ENCODE peak calls at places on chromosomes 12 and 14, in seven cellular contexts. One of them, this sample, is unnamed.

GRCh38 chr12:47396902-47397663 is 308.7 kb downstream of the RPAP3 start:
- DNase-seq in endodermal cell: no peak
- DNase-seq in stomach: no peak
- DNase-seq in HCT116: no peak
- DNase-seq in breast epithelium: no peak
- DNase-seq in fibroblast of lung: no peak
- DNase-seq in dorsolateral prefrontal cortex: no peak
- DNase-seq in this sample: no peak

GRCh38 chr12:57089259-57090245 is 638 bp downstream of the NAB2 start:
- DNase-seq in HCT116: no peak
- DNase-seq in endodermal cell: peak; percentile 80
- DNase-seq in fibroblast of lung: peak; percentile 57
- DNase-seq in stomach: peak; percentile 58
- DNase-seq in breast epithelium: no peak
- DNase-seq in dorsolateral prefrontal cortex: no peak
- DNase-seq in this sample: no peak

GRCh38 chr12:57429473-57430116 is 1.2 kb downstream of the R3HDM2 start:
- DNase-seq in stomach: no peak
- DNase-seq in fibroblast of lung: no peak
- DNase-seq in breast epithelium: no peak
- DNase-seq in endodermal cell: peak; percentile 47
- DNase-seq in HCT116: no peak
- DNase-seq in dorsolateral prefrontal cortex: no peak
- DNase-seq in this sample: no peak

GRCh38 chr12:79883216-79883615 is 51.7 kb downstream of the PPP1R12A start:
- DNase-seq in breast epithelium: no peak
- DNase-seq in endodermal cell: no peak
- DNase-seq in fibroblast of lung: peak; percentile 78
- DNase-seq in stomach: no peak
- DNase-seq in HCT116: no peak
- DNase-seq in dorsolateral prefrontal cortex: no peak
- DNase-seq in this sample: no peak

GRCh38 chr12:104643093-104643646 is 186.4 kb downstream of the CHST11 start:
- DNase-seq in stomach: no peak
- DNase-seq in endodermal cell: no peak
- DNase-seq in breast epithelium: no peak
- DNase-seq in dorsolateral prefrontal cortex: no peak
- DNase-seq in HCT116: no peak
- DNase-seq in fibroblast of lung: no peak
- DNase-seq in this sample: no peak

GRCh38 chr14:71395151-71395604 is 487.9 kb downstream of the PCNX1 start:
- DNase-seq in endodermal cell: no peak
- DNase-seq in stomach: no peak
- DNase-seq in fibroblast of lung: peak; percentile 27
- DNase-seq in dorsolateral prefrontal cortex: no peak
- DNase-seq in HCT116: no peak
- DNase-seq in breast epithelium: no peak
- DNase-seq in this sample: no peak

GRCh38 chr12:86261606-86262005 is 5.4 kb upstream of the MGAT4C start:
- DNase-seq in endodermal cell: no peak
- DNase-seq in HCT116: no peak
- DNase-seq in breast epithelium: no peak
- DNase-seq in dorsolateral prefrontal cortex: no peak
- DNase-seq in fibroblast of lung: peak; percentile 21
- DNase-seq in stomach: no peak
- DNase-seq in this sample: no peak

GRCh38 chr14:36626150-36626549 is 35.5 kb upstream of the PAX9 start:
- DNase-seq in fibroblast of lung: no peak
- DNase-seq in dorsolateral prefrontal cortex: no peak
- DNase-seq in endodermal cell: no peak
- DNase-seq in breast epithelium: no peak
- DNase-seq in stomach: no peak
- DNase-seq in HCT116: no peak
- DNase-seq in this sample: no peak

GRCh38 chr14:79281244-79282199 is 929.8 kb downstream of the DIO2 start:
- DNase-seq in HCT116: no peak
- DNase-seq in endodermal cell: peak; percentile 56
- DNase-seq in breast epithelium: no peak
- DNase-seq in stomach: no peak
- DNase-seq in fibroblast of lung: peak; percentile 9
- DNase-seq in dorsolateral prefrontal cortex: no peak
- DNase-seq in this sample: no peak

GRCh38 chr12:32515137-32515860 is 115.9 kb downstream of the FGD4 start:
- DNase-seq in stomach: no peak
- DNase-seq in breast epithelium: no peak
- DNase-seq in fibroblast of lung: no peak
- DNase-seq in endodermal cell: peak; percentile 55
- DNase-seq in dorsolateral prefrontal cortex: no peak
- DNase-seq in HCT116: no peak
- DNase-seq in this sample: no peak

GRCh38 chr12:46763230-46763629 is 62.6 kb downstream of the SLC38A4 start:
- DNase-seq in fibroblast of lung: no peak
- DNase-seq in endodermal cell: no peak
- DNase-seq in breast epithelium: no peak
- DNase-seq in stomach: no peak
- DNase-seq in HCT116: no peak
- DNase-seq in dorsolateral prefrontal cortex: no peak
- DNase-seq in this sample: no peak

GRCh38 chr12:56071648-56072047 is 8.3 kb upstream of the ERBB3 start:
- DNase-seq in endodermal cell: no peak
- DNase-seq in fibroblast of lung: peak; percentile 39
- DNase-seq in HCT116: no peak
- DNase-seq in dorsolateral prefrontal cortex: no peak
- DNase-seq in breast epithelium: no peak
- DNase-seq in stomach: no peak
- DNase-seq in this sample: no peak

GRCh38 chr14:73189651-73190050 is 47.7 kb upstream of the PAPLN start:
- DNase-seq in dorsolateral prefrontal cortex: no peak
- DNase-seq in HCT116: no peak
- DNase-seq in stomach: no peak
- DNase-seq in endodermal cell: no peak
- DNase-seq in fibroblast of lung: no peak
- DNase-seq in breast epithelium: no peak
- DNase-seq in this sample: no peak
- TF ChIP-seq CTCF in dorsolateral prefrontal cortex: no peak
- TF ChIP-seq CTCF in HCT116: no peak
- TF ChIP-seq CTCF in stomach: no peak
- TF ChIP-seq CTCF in endodermal cell: no peak
- TF ChIP-seq CTCF in fibroblast of lung: no peak
- TF ChIP-seq CTCF in breast epithelium: no peak
- TF ChIP-seq CTCF in this sample: no peak

GRCh38 chr12:54360717-54361456 is 3.4 kb downstream of the GPR84 start:
- DNase-seq in dorsolateral prefrontal cortex: peak; percentile 86
- DNase-seq in stomach: peak; percentile 87
- DNase-seq in endodermal cell: peak; percentile 99
- DNase-seq in breast epithelium: peak; percentile 76
- DNase-seq in HCT116: peak; percentile 77
- DNase-seq in fibroblast of lung: peak; percentile 72
- DNase-seq in this sample: no peak

GRCh38 chr12:54359762-54360351 is 4.4 kb downstream of the GPR84 start:
- DNase-seq in HCT116: no peak
- DNase-seq in breast epithelium: no peak
- DNase-seq in dorsolateral prefrontal cortex: no peak
- DNase-seq in stomach: no peak
- DNase-seq in fibroblast of lung: no peak
- DNase-seq in endodermal cell: no peak
- DNase-seq in this sample: no peak

GRCh38 chr12:54364413-54364812 is at the start of gene GPR84:
- DNase-seq in dorsolateral prefrontal cortex: no peak
- DNase-seq in fibroblast of lung: no peak
- DNase-seq in breast epithelium: no peak
- DNase-seq in HCT116: no peak
- DNase-seq in endodermal cell: no peak
- DNase-seq in stomach: no peak
- DNase-seq in this sample: no peak

GRCh38 chr12:54363047-54363446 is 1.2 kb downstream of the GPR84 start:
- DNase-seq in fibroblast of lung: no peak
- DNase-seq in endodermal cell: peak; percentile 46
- DNase-seq in breast epithelium: no peak
- DNase-seq in dorsolateral prefrontal cortex: no peak
- DNase-seq in stomach: no peak
- DNase-seq in HCT116: no peak
- DNase-seq in this sample: no peak

DNA sequence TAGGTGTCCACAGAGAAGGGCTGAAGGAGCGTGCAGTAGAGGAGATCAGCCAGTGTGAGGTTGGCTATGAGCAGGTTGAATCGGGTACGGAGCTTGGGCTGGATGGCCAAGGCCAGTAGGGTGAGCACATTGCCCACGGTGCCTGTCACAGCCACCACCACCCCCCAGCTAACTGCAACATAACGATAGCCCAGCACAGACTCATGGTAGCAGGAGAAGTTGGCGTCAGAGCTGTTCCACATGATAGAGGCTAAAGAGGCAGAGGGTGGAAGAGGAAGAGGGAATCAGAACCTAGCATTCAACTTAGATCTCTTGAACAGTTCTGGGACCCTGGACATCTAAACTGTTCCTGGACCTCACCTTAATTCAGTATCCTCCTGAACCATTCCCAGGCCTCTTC is 676 bp downstream of the GPR84 start:
- DNase-seq in fibroblast of lung: no peak
- DNase-seq in breast epithelium: no peak
- DNase-seq in stomach: no peak
- DNase-seq in endodermal cell: no peak
- DNase-seq in dorsolateral prefrontal cortex: no peak
- DNase-seq in HCT116: no peak
- DNase-seq in this sample: no peak
- H3K4me3 ChIP-seq in fibroblast of lung: no peak overlapping the region
- H3K4me3 ChIP-seq in breast epithelium: no peak overlapping the region
- H3K4me3 ChIP-seq in stomach: no peak overlapping the region
- H3K4me3 ChIP-seq in endodermal cell: no peak overlapping the region
- H3K4me3 ChIP-seq in dorsolateral prefrontal cortex: no peak overlapping the region
- H3K4me3 ChIP-seq in HCT116: no peak overlapping the region
- H3K4me3 ChIP-seq in this sample: no peak overlapping the region

DNA sequence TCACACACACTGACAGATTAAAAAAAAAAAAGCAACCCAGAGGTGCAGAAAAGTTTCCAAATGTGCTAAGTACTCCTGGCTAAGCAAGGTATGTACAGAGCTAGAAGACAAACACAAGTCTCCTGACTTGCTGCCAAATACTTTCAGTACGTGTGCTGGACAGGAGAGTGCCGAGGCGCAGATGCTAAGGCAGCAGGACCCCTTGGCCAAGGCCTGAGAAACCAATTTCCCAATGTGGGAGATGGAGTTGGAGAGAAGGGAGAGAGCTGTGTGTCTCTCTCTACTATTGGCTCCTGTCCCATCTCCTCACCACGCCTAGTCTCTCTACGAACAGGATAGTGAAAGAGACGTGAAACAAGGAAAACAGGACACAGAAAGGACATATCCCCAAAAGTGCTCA is 5.3 kb downstream of the SPRYD3 start:
- DNase-seq in endodermal cell: no peak
- DNase-seq in HCT116: no peak
- DNase-seq in stomach: no peak
- DNase-seq in dorsolateral prefrontal cortex: no peak
- DNase-seq in fibroblast of lung: no peak
- DNase-seq in breast epithelium: no peak
- DNase-seq in this sample: no peak
- H3K27ac ChIP-seq in endodermal cell: no peak overlapping the region
- H3K27ac ChIP-seq in HCT116: no peak overlapping the region
- H3K27ac ChIP-seq in stomach: peak overlapping the region; percentile 31
- H3K27ac ChIP-seq in dorsolateral prefrontal cortex: no peak overlapping the region
- H3K27ac ChIP-seq in fibroblast of lung: no peak overlapping the region
- H3K27ac ChIP-seq in breast epithelium: peak overlapping the region; percentile 54
- H3K27ac ChIP-seq in this sample: no peak overlapping the region

GRCh38 chr14:55115861-55116245 is 13.2 kb upstream of the LGALS3 start:
- DNase-seq in dorsolateral prefrontal cortex: no peak
- DNase-seq in fibroblast of lung: no peak
- DNase-seq in stomach: no peak
- DNase-seq in HCT116: no peak
- DNase-seq in endodermal cell: no peak
- DNase-seq in breast epithelium: no peak
- DNase-seq in this sample: no peak
- TF ChIP-seq CTCF in dorsolateral prefrontal cortex: no peak
- TF ChIP-seq CTCF in fibroblast of lung: no peak
- TF ChIP-seq CTCF in stomach: no peak
- TF ChIP-seq CTCF in HCT116: no peak
- TF ChIP-seq CTCF in endodermal cell: no peak
- TF ChIP-seq CTCF in breast epithelium: no peak
- TF ChIP-seq CTCF in this sample: no peak

DNA sequence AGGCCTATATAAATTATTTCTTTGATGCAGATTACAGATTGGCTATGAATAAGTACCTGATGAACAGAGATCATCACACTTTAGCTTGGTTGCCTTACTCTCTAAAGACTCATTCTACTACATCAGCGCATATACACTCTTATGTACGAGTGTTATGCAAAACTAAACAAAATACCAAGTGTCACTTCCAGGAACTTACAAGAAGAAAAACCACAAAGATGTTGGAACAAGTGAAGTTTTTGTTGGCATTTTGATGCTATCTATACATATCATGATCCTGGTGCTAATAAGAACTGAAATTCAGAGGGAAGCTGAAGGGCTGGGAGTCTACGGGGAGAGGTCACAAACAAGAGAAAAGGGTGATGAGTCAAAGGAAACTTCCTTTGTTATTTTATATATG is 47.9 kb upstream of the CERS5 start:
- DNase-seq in breast epithelium: no peak
- DNase-seq in HCT116: no peak
- DNase-seq in endodermal cell: no peak
- DNase-seq in dorsolateral prefrontal cortex: no peak
- DNase-seq in fibroblast of lung: peak; percentile 72
- DNase-seq in stomach: no peak
- DNase-seq in this sample: no peak
- H3K4me3 ChIP-seq in breast epithelium: no peak overlapping the region
- H3K4me3 ChIP-seq in HCT116: no peak overlapping the region
- H3K4me3 ChIP-seq in endodermal cell: no peak overlapping the region
- H3K4me3 ChIP-seq in dorsolateral prefrontal cortex: no peak overlapping the region
- H3K4me3 ChIP-seq in fibroblast of lung: no peak overlapping the region
- H3K4me3 ChIP-seq in stomach: no peak overlapping the region
- H3K4me3 ChIP-seq in this sample: no peak overlapping the region

GRCh38 chr12:113462117-113462774 is 9.4 kb downstream of the LHX5 start:
- DNase-seq in endodermal cell: peak; percentile 98
- DNase-seq in fibroblast of lung: peak; percentile 52
- DNase-seq in dorsolateral prefrontal cortex: peak; percentile 65
- DNase-seq in breast epithelium: peak; percentile 77
- DNase-seq in HCT116: peak; percentile 67
- DNase-seq in stomach: peak; percentile 82
- DNase-seq in this sample: no peak
- H3K27ac ChIP-seq in endodermal cell: no peak overlapping the region
- H3K27ac ChIP-seq in fibroblast of lung: no peak overlapping the region
- H3K27ac ChIP-seq in dorsolateral prefrontal cortex: no peak overlapping the region
- H3K27ac ChIP-seq in breast epithelium: no peak overlapping the region
- H3K27ac ChIP-seq in HCT116: no peak overlapping the region
- H3K27ac ChIP-seq in stomach: no peak overlapping the region
- H3K27ac ChIP-seq in this sample: no peak overlapping the region

DNA sequence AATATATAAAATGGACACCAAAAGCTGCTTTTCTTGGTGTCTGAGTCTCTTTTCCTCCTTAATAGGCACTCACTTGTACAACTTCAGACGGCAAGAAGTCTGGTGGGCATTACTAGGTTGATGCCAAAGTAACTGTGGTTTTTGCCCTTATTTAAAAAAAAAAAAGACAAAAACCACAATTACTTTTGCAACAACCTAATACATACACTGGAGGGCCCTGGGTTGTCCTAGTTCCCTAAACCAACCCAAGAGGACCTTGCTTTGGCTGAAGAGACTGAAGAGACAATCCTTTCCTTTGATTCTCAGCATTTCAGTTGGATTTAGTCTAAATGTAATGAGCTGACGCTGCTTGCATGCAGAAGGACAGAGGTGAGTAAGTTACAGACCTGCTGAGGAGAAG is 16.2 kb upstream of the PLEKHG3 start:
- DNase-seq in dorsolateral prefrontal cortex: no peak
- DNase-seq in breast epithelium: no peak
- DNase-seq in stomach: no peak
- DNase-seq in endodermal cell: no peak
- DNase-seq in fibroblast of lung: no peak
- DNase-seq in HCT116: no peak
- DNase-seq in this sample: peak; percentile 15
- TF ChIP-seq CTCF in dorsolateral prefrontal cortex: no peak
- TF ChIP-seq CTCF in breast epithelium: no peak
- TF ChIP-seq CTCF in stomach: no peak
- TF ChIP-seq CTCF in endodermal cell: no peak
- TF ChIP-seq CTCF in fibroblast of lung: no peak
- TF ChIP-seq CTCF in HCT116: no peak
- TF ChIP-seq CTCF in this sample: no peak

GRCh38 chr12:126404293-126404851 is 1339.1 kb downstream of the AACS start:
- DNase-seq in endodermal cell: no peak
- DNase-seq in HCT116: no peak
- DNase-seq in breast epithelium: no peak
- DNase-seq in dorsolateral prefrontal cortex: no peak
- DNase-seq in fibroblast of lung: peak; percentile 69
- DNase-seq in stomach: no peak
- DNase-seq in this sample: no peak
- H3K4me3 ChIP-seq in endodermal cell: no peak overlapping the region
- H3K4me3 ChIP-seq in HCT116: no peak overlapping the region
- H3K4me3 ChIP-seq in breast epithelium: no peak overlapping the region
- H3K4me3 ChIP-seq in dorsolateral prefrontal cortex: no peak overlapping the region
- H3K4me3 ChIP-seq in fibroblast of lung: no peak overlapping the region
- H3K4me3 ChIP-seq in stomach: no peak overlapping the region
- H3K4me3 ChIP-seq in this sample: no peak overlapping the region